ENCODE peak calls at places on chromosome 7, in nine cellular contexts. U, Z, P, O, E, T, I, A and Y are unnamed samples. For H3K9me3 and H3K4me1, the result is how much of the 10 kb centered on the place peaks cover.

GRCh38 chr7:55130079-55130476 is 111.3 kb downstream of the EGFR start:
- DNase-seq in U (no peak), Z (no peak), P (no peak), O (peak), E (no peak), T (no peak), I (no peak), A (peak), Y (no peak)

GRCh38 chr7:156224441-156225225 is 412.4 kb upstream of the SHH start:
- DNase-seq in U (no peak), Z (no peak), P (no peak), O (no peak), E (no peak), T (peak), I (no peak), A (no peak), Y (no peak)

GRCh38 chr7:98760201-98760651 is 109.6 kb downstream of the TMEM130 start:
- DNase-seq in U (no peak), Z (peak), P (no peak), O (no peak), E (no peak), T (no peak), I (no peak), A (no peak), Y (no peak)

GRCh38 chr7:157431951-157432540 is 95.2 kb downstream of the DNAJB6 start:
- DNase-seq in U (no peak), Z (no peak), P (no peak), O (no peak), E (no peak), T (no peak), I (peak), A (no peak), Y (no peak)

GRCh38 chr7:70446448-70447143 is 685.3 kb upstream of the GALNT17 start:
- DNase-seq in U (no peak), Z (no peak), P (no peak), O (no peak), E (no peak), T (no peak), I (no peak), A (peak), Y (no peak)

GRCh38 chr7:98909487-98909886 is 31.2 kb downstream of the TRRAP start:
- DNase-seq in U (no peak), Z (no peak), P (no peak), O (no peak), E (no peak), T (no peak), I (no peak), A (no peak), Y (no peak)

GRCh38 chr7:1951600-1951999 is 281.1 kb downstream of the MAD1L1 start:
- DNase-seq in U (no peak), Z (no peak), P (peak), O (no peak), E (no peak), T (no peak), I (no peak), A (no peak), Y (peak)

GRCh38 chr7:29619848-29620247 is 56.2 kb downstream of the PRR15 start:
- DNase-seq in U (no peak), Z (no peak), P (no peak), O (no peak), E (no peak), T (no peak), I (no peak), A (no peak), Y (no peak)

GRCh38 chr7:99707096-99707495 is 27.3 kb upstream of the CYP3A5 start:
- DNase-seq in U (no peak), Z (no peak), P (no peak), O (no peak), E (no peak), T (no peak), I (no peak), A (no peak), Y (no peak)

GRCh38 chr7:20214787-20215669 is 2.2 kb downstream of the MACC1 start:
- DNase-seq in U (no peak), Z (no peak), P (no peak), O (no peak), E (peak), T (no peak), I (no peak), A (no peak), Y (no peak)

GRCh38 chr7:155291045-155291530 is 6.6 kb upstream of the INSIG1 start:
- DNase-seq in U (no peak), Z (peak), P (no peak), O (peak), E (no peak), T (no peak), I (peak), A (no peak), Y (no peak)

GRCh38 chr7:141076377-141076776 is 2.5 kb downstream of the TMEM178B start:
- DNase-seq in U (no peak), Z (peak), P (no peak), O (no peak), E (no peak), T (no peak), I (no peak), A (peak), Y (no peak)

GRCh38 chr7:104231054-104232046 is 23.5 kb upstream of the ORC5 start:
- DNase-seq in U (peak), Z (peak), P (no peak), O (peak), E (peak), T (peak), I (peak), A (peak), Y (peak)

GRCh38 chr7:159027803-159028455 is 116.7 kb downstream of the VIPR2 start:
- DNase-seq in U (no peak), Z (peak), P (no peak), O (no peak), E (peak), T (peak), I (peak), A (peak), Y (peak)

GRCh38 chr7:20113423-20114027 is 103.7 kb downstream of the MACC1 start:
- DNase-seq in U (no peak), Z (no peak), P (no peak), O (no peak), E (peak), T (no peak), I (no peak), A (no peak), Y (no peak)

GRCh38 chr7:4416436-4417092 is 265.5 kb upstream of the FOXK1 start:
- DNase-seq in U (no peak), Z (peak), P (peak), O (peak), E (no peak), T (no peak), I (peak), A (no peak), Y (no peak)

GRCh38 chr7:84216477-84216876 is 21.9 kb upstream of the SEMA3A start:
- DNase-seq in U (no peak), Z (no peak), P (no peak), O (no peak), E (no peak), T (no peak), I (no peak), A (no peak), Y (no peak)

GRCh38 chr7:13687500-13687899 is 302.0 kb downstream of the ETV1 start:
- DNase-seq in U (no peak), Z (no peak), P (no peak), O (no peak), E (no peak), T (no peak), I (no peak), A (no peak), Y (no peak)

GRCh38 chr7:13682626-13683025 is 306.8 kb downstream of the ETV1 start:
- DNase-seq in U (no peak), Z (no peak), P (no peak), O (no peak), E (no peak), T (no peak), I (no peak), A (no peak), Y (no peak)
- H3K9me3 ChIP-seq in U (under half), Z (under half), P (under half), O (under half), E (under half), T (under half), I (under half), A (under half), Y (under half)

DNA sequence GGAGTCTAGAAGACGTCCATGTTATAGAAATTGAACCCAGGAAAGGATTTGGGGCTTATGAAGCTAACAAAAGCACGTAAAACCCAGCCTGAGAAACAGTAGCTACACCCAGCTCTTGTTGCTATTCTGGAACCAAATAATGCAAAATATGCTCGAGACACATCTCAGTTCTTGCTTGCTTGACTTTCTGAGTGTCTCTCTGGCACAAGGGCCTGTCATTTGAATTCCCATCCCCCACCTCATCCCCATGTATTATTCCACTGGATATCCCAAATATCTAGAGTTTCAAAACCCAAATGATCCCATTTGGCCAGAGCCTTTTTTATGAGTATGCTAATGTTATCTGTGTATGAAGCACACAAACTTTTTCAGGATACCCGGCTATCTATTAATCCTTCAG is 48.2 kb upstream of the AGBL3 start:
- DNase-seq in U (no peak), Z (no peak), P (no peak), O (no peak), E (no peak), T (no peak), I (no peak), A (no peak), Y (no peak)
- H3K4me1 ChIP-seq in U (under half), Z (under half), P (half or more), O (under half), E (under half), T (half or more), I (half or more), A (under half), Y (under half)

GRCh38 chr7:48376263-48376662 is 205.0 kb downstream of the ABCA13 start:
- DNase-seq in U (no peak), Z (no peak), P (no peak), O (no peak), E (no peak), T (no peak), I (no peak), A (no peak), Y (no peak)
- H3K9me3 ChIP-seq in U (under half), Z (under half), P (under half), O (under half), E (under half), T (under half), I (under half), A (under half), Y (under half)

GRCh38 chr7:34343667-34344066 is 314.4 kb upstream of the NPSR1 start:
- DNase-seq in U (no peak), Z (no peak), P (no peak), O (no peak), E (no peak), T (no peak), I (no peak), A (no peak), Y (no peak)

GRCh38 chr7:34337163-34337562 is 320.9 kb upstream of the NPSR1 start:
- DNase-seq in U (no peak), Z (no peak), P (no peak), O (no peak), E (no peak), T (no peak), I (no peak), A (no peak), Y (no peak)

GRCh38 chr7:34341331-34341730 is 316.7 kb upstream of the NPSR1 start:
- DNase-seq in U (no peak), Z (no peak), P (no peak), O (no peak), E (no peak), T (no peak), I (no peak), A (peak), Y (no peak)

GRCh38 chr7:34342403-34342802 is 315.6 kb upstream of the NPSR1 start:
- DNase-seq in U (no peak), Z (no peak), P (no peak), O (no peak), E (no peak), T (no peak), I (no peak), A (no peak), Y (no peak)

DNA sequence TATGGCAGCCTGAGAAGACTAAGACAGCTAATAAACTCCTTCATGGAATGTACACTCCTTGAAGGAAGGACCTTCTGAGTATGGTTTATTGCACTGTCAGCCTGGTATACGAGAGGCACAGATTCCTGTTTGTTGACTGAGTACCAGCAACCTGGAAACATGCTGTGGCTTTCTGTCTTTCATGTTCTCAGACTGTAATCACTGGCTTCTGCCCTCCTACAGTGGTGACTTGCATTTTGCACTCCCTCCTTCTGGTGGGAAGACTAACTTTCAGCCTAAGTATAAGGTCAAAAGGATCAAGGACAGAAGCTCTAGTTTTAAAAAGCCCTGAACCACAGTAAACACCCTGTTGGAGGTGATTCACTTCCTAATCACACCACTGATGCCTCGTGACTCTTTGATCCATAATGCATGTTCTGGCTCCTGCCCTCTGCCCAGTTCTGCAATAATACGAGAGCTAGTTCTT is 318.9 kb upstream of the NPSR1 start:
- DNase-seq in U (no peak), Z (no peak), P (no peak), O (peak), E (no peak), T (no peak), I (no peak), A (no peak), Y (no peak)
- H3K4me1 ChIP-seq in U (under half), Z (under half), P (under half), O (under half), E (under half), T (under half), I (under half), A (under half), Y (under half)

GRCh38 chr7:36942062-36942461 is 217.8 kb upstream of the AOAH start:
- DNase-seq in U (no peak), Z (no peak), P (no peak), O (no peak), E (no peak), T (no peak), I (no peak), A (no peak), Y (no peak)
- H3K9me3 ChIP-seq in U (half or more), Z (under half), P (half or more), O (under half), E (under half), T (half or more), I (under half), A (under half), Y (under half)

DNA sequence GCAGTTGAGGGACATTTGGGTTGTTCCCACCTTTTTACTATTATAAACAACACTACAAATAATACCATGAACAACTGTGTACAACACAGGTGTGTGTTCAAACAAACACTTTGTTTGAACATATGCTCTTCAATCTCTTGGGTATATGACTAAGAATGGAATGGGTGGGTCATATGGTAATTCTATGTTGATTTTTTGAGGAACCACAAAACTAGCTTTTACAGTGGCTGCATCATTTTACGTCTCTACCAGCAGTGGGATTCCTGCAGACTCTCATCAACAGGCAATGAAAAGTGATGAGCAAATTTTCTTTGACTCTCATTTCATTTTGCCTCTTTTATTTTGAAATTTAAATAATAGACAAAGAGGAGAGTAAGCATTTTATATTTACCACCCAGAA is 117.0 kb upstream of the KLF14 start:
- DNase-seq in U (no peak), Z (no peak), P (no peak), O (no peak), E (no peak), T (no peak), I (no peak), A (no peak), Y (no peak)
- H3K4me1 ChIP-seq in U (under half), Z (under half), P (under half), O (under half), E (under half), T (under half), I (under half), A (under half), Y (under half)